ENCODE peak calls at places on chromosomes 5 and 9, in four cellular contexts. D, F, Y and P are unnamed samples.

GRCh38 chr9:127837346-127837745 is 17.1 kb downstream of the ENG start:
- DNase-seq in D (no peak), F (no peak), Y (no peak), P (no peak)

GRCh38 chr9:129140397-129141065 is 29.3 kb downstream of the PTPA start:
- DNase-seq in Y (peak), D (no peak), F (no peak), P (peak)

GRCh38 chr5:83583859-83584258 is 112.3 kb downstream of the VCAN start:
- DNase-seq in F (no peak), Y (no peak), D (no peak), P (no peak)

GRCh38 chr5:65730910-65731309 is 8.9 kb downstream of the NLN start:
- DNase-seq in Y (no peak), D (no peak), F (no peak), P (no peak)

GRCh38 chr5:103035701-103036100 is 84.2 kb downstream of the GIN1 start:
- DNase-seq in Y (no peak), D (no peak), F (no peak), P (no peak)

GRCh38 chr9:88237454-88238280 is 99.4 kb upstream of the SPATA31C2 start:
- DNase-seq in Y (no peak), F (no peak), D (no peak), P (no peak)

GRCh38 chr5:20229286-20230005 is 241.4 kb upstream of the CDH18 start:
- DNase-seq in D (no peak), Y (no peak), F (no peak), P (no peak)

GRCh38 chr5:10324519-10325370 is 17.0 kb upstream of the CMBL start:
- DNase-seq in D (no peak), Y (no peak), F (no peak), P (peak)

GRCh38 chr5:41510176-41510831 is at the start of gene PLCXD3:
- DNase-seq in F (no peak), D (no peak), Y (no peak), P (no peak)

GRCh38 chr9:69181908-69182353 is 7.9 kb downstream of the TJP2 start:
- DNase-seq in Y (no peak), D (no peak), F (no peak), P (no peak)

GRCh38 chr9:121281614-121282291 is 13.8 kb downstream of the GSN start:
- DNase-seq in Y (peak), D (no peak), F (no peak), P (peak)

GRCh38 chr5:67974054-67974453 is 241.5 kb upstream of the PIK3R1 start:
- DNase-seq in D (no peak), Y (no peak), F (no peak), P (no peak)

GRCh38 chr5:57172466-57172961 is 1.3 kb upstream of the GPBP1 start:
- DNase-seq in F (no peak), D (no peak), Y (no peak), P (peak)

GRCh38 chr9:109256381-109256780 is 64.5 kb downstream of the EPB41L4B start:
- DNase-seq in D (no peak), Y (no peak), F (no peak), P (no peak)

GRCh38 chr5:151040211-151040747 is 19.9 kb downstream of the GPX3 start:
- DNase-seq in Y (peak), F (no peak), D (no peak), P (no peak)

GRCh38 chr5:8870349-8870748 is 675.5 kb downstream of the SEMA5A start:
- DNase-seq in F (no peak), D (no peak), Y (no peak), P (no peak)
- TF ChIP-seq RFX5 in F (no peak), D (no peak), Y (no peak), P (no peak)

GRCh38 chr9:89714316-89714715 is 109.5 kb downstream of the GADD45G start:
- DNase-seq in F (no peak), Y (no peak), D (no peak), P (no peak)
- TF ChIP-seq HDAC6 in F (no peak), Y (no peak), D (no peak), P (no peak)

GRCh38 chr5:142474426-142474825 is 149.6 kb upstream of the SPRY4 start:
- DNase-seq in Y (no peak), F (no peak), D (no peak), P (no peak)
- TF ChIP-seq RFX5 in Y (no peak), F (no peak), D (no peak), P (no peak)

GRCh38 chr5:159971931-159972461 is 36.9 kb upstream of the TTC1 start:
- DNase-seq in F (no peak), D (no peak), Y (no peak), P (no peak)
- TF ChIP-seq HDAC6 in F (no peak), D (peak), Y (no peak), P (no peak)

GRCh38 chr5:119409235-119409815 is 43.0 kb upstream of the HSD17B4 start:
- DNase-seq in D (no peak), Y (no peak), F (no peak), P (no peak)
- TF ChIP-seq RFX5 in D (no peak), Y (no peak), F (no peak), P (no peak)

GRCh38 chr5:140868721-140869554 is at the start of gene PCDHA11:
- DNase-seq in D (no peak), F (no peak), Y (peak), P (no peak)
- TF ChIP-seq HDAC6 in D (no peak), F (no peak), Y (no peak), P (no peak)

DNA sequence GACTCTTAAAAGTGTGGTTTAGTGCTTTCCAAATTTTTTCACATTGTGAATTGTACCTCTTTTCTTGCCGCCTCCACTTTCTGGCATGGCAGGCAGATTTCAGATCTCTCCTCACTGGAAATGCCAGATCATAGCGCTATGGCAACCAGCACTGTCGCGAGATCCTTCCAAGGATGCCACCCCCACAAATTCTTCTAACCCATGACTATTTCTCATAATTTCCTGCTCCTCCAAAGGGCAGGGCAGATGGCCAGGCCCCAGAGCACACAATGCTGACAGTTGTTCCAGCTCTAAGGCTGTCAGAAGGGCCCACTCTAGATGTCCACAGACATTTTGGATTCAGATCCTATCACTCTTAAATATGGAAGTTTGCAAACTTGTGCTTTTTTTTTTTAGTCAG is 446.2 kb upstream of the RIOK2 start:
- DNase-seq in F (no peak), D (no peak), Y (no peak), P (no peak)
- TF ChIP-seq RFX5 in F (no peak), D (no peak), Y (no peak), P (no peak)